ENCODE peak calls at places on chromosome 22, in seven cellular contexts. R, K, V, I, Z, D and M are unnamed samples.

GRCh38 chr22:30038219-30038618 is 42.0 kb upstream of the HORMAD2 start:
- DNase-seq in Z (no peak), I (no peak), K (no peak), R (no peak), D (no peak), V (no peak), M (no peak)

GRCh38 chr22:32578752-32579151 is 104.1 kb downstream of the FBXO7 start:
- DNase-seq in I (no peak), K (no peak), Z (no peak), R (no peak), V (no peak), D (no peak), M (no peak)

GRCh38 chr22:49392841-49393510 is 434.7 kb downstream of the BRD1 start:
- DNase-seq in D (no peak), Z (no peak), R (no peak), K (no peak), V (no peak), I (no peak), M (no peak)

GRCh38 chr22:37282385-37282677 is at the start of gene CYTH4:
- DNase-seq in D (no peak), I (no peak), Z (peak; percentile 44), V (no peak), K (peak; percentile 61), R (no peak), M (peak; percentile 74)

GRCh38 chr22:22745225-22746060 is 101.0 kb downstream of the GGTLC2 start:
- DNase-seq in R (peak; percentile 28), Z (peak; percentile 90), K (no peak), I (no peak), D (peak; percentile 5), V (peak; percentile 71), M (no peak)

GRCh38 chr22:37400719-37401118 is 26.6 kb downstream of the ELFN2 start:
- DNase-seq in R (peak; percentile 62), Z (no peak), I (no peak), K (no peak), V (no peak), D (no peak), M (no peak)

GRCh38 chr22:23394525-23395326 is 185.4 kb downstream of the IGLL1 start:
- DNase-seq in I (no peak), K (no peak), R (no peak), Z (no peak), V (no peak), D (no peak), M (no peak)

GRCh38 chr22:37647928-37648327 is 8.5 kb downstream of the SH3BP1 start:
- DNase-seq in R (peak; percentile 50), I (no peak), D (no peak), Z (no peak), K (no peak), V (no peak), M (no peak)

GRCh38 chr22:39115976-39116621 is 19.1 kb downstream of the APOBEC3H start:
- DNase-seq in R (no peak), V (no peak), I (no peak), D (no peak), K (no peak), Z (no peak), M (no peak)

GRCh38 chr22:27468712-27469111 is 332.8 kb downstream of the MN1 start:
- DNase-seq in D (no peak), Z (no peak), I (no peak), R (no peak), K (no peak), V (no peak), M (no peak)

GRCh38 chr22:46085831-46086576 is 64.3 kb upstream of the PPARA start:
- DNase-seq in K (no peak), D (no peak), V (no peak), R (no peak), I (no peak), Z (peak; percentile 86), M (no peak)

GRCh38 chr22:21660904-21661303 is 4.9 kb upstream of the PPIL2 start:
- DNase-seq in I (no peak), D (no peak), Z (no peak), V (no peak), R (no peak), K (no peak), M (no peak)

GRCh38 chr22:34001701-34002466 is 81.6 kb upstream of the LARGE1 start:
- DNase-seq in I (no peak), D (no peak), R (no peak), Z (no peak), K (no peak), V (no peak), M (no peak)

GRCh38 chr22:48889887-48890692 is 937.6 kb downstream of the BRD1 start:
- DNase-seq in V (no peak), D (no peak), R (no peak), Z (no peak), K (no peak), I (no peak), M (no peak)

GRCh38 chr22:38766076-38766777 is 10.4 kb upstream of the SUN2 start:
- DNase-seq in D (peak; percentile 74), I (no peak), K (no peak), Z (peak; percentile 59), V (peak; percentile 89), R (peak; percentile 77), M (peak; percentile 63)

GRCh38 chr22:46830841-46831240 is 68.4 kb downstream of the TBC1D22A start:
- DNase-seq in D (no peak), K (no peak), R (no peak), Z (no peak), V (peak; percentile 20), I (no peak), M (no peak)

GRCh38 chr22:37703906-37704305 is 7.1 kb downstream of the TRIOBP start:
- DNase-seq in K (no peak), D (no peak), Z (no peak), R (no peak), V (no peak), I (no peak), M (no peak)

GRCh38 chr22:27687984-27688545 is 113.5 kb downstream of the MN1 start:
- DNase-seq in R (no peak), I (no peak), V (no peak), Z (no peak), K (no peak), D (peak; percentile 24), M (no peak)

GRCh38 chr22:27372969-27373670 is 428.4 kb downstream of the MN1 start:
- DNase-seq in R (no peak), D (peak; percentile 81), Z (peak; percentile 32), K (no peak), V (peak; percentile 88), I (no peak), M (no peak)

GRCh38 chr22:42060489-42060888 is 10.1 kb downstream of the NAGA start:
- DNase-seq in V (peak; percentile 14), R (no peak), Z (no peak), D (no peak), K (no peak), I (no peak), M (no peak)

GRCh38 chr22:42056757-42057511 is 13.7 kb downstream of the NAGA start:
- DNase-seq in I (no peak), R (no peak), D (no peak), K (no peak), V (no peak), Z (no peak), M (no peak)

GRCh38 chr22:42064629-42065028 is 6.0 kb downstream of the NAGA start:
- DNase-seq in V (peak; percentile 11), D (no peak), K (no peak), Z (no peak), I (no peak), R (no peak), M (no peak)

GRCh38 chr22:42062506-42063190 is 8.0 kb downstream of the NAGA start:
- DNase-seq in V (peak; percentile 29), Z (no peak), K (no peak), D (no peak), R (no peak), I (no peak), M (no peak)

GRCh38 chr22:42061041-42061440 is 9.6 kb downstream of the NAGA start:
- DNase-seq in I (no peak), V (peak; percentile 20), R (no peak), K (no peak), Z (no peak), D (no peak), M (no peak)
- TF ChIP-seq TAF1 in I (no peak), V (no peak), R (no peak), K (no peak), Z (no peak), D (no peak), M (no peak)

GRCh38 chr22:19958083-19959042 is 16.7 kb upstream of the TXNRD2 start:
- DNase-seq in I (no peak), K (no peak), Z (no peak), V (no peak), D (no peak), R (no peak), M (no peak)
- TF ChIP-seq TAF1 in I (no peak), K (no peak), Z (no peak), V (no peak), D (no peak), R (no peak), M (no peak)

DNA sequence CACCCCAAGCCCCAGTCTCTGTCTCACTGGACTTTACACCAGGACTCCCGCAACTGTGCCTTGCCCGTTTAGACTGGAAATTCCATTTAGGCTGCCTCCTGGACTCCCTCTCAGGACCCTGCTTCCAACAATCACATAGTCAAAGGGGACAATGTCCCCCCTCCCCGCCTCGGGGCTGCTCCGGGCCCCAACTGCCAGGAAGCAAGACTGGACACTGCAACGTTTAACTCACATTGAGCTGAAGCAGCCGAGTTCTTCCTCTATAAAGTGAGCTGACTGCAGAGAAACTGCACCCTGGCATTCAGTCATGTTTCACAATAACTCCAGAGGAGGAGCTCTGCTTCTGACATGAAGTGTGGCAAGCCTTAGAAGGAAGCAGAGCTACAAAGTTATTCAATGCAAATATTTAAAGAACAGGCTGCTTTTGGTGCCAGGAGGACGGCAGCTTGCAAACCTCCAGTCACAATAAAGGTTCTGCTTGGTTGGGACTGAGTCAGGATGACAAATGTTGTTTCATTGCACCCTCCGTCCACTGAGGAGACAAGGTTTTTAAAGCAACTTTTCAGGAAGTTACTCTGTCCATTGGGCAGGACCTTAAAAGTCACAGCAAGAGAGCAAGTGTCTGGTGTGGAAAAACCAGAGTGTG is 19.9 kb downstream of the PACSIN2 start:
- DNase-seq in Z (no peak), R (no peak), D (peak; percentile 98), K (no peak), V (no peak), I (peak; percentile 46), M (no peak)
- TF ChIP-seq TAF1 in Z (no peak), R (no peak), D (peak; percentile 54), K (no peak), V (no peak), I (no peak), M (no peak)

DNA sequence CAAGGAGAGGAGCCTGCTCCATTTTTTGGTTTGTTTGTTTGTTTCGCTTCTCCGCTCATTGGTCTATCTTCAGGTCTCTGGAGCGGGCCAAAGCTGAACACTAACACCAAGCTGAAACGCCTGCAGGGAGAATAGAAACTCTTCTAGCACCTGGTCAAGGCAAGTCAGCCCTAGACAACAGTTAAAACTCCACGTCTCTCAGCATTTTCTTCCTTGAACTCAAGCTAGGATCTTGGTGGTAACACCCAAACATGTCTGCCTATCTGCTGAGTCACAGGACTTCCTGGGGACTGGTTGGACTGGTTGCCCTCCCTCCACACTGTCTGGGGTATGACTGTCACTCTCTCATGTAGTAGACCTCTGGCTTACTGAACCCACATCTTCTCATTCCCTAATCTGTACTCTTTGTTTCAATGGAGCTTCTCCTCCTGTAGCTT is 23.9 kb upstream of the RBFOX2 start:
- DNase-seq in Z (peak; percentile 84), I (no peak), D (no peak), V (no peak), K (no peak), R (no peak), M (no peak)
- TF ChIP-seq TAF1 in Z (no peak), I (no peak), D (no peak), V (no peak), K (no peak), R (no peak), M (no peak)

GRCh38 chr22:28930357-28931007 is 47.1 kb downstream of the ZNRF3 start:
- DNase-seq in V (no peak), K (no peak), D (no peak), Z (no peak), R (no peak), I (no peak), M (no peak)
- TF ChIP-seq TAF1 in V (no peak), K (no peak), D (no peak), Z (no peak), R (no peak), I (no peak), M (no peak)